ENCODE peak calls at places on chromosome 5, in five cellular contexts. M, I, B, S and Z are unnamed samples.

GRCh38 chr5:143066556-143067281 is 296.5 kb downstream of the ARHGAP26 start:
- DNase-seq in S (peak), M (no peak), B (peak), I (no peak), Z (no peak)

GRCh38 chr5:172556971-172557461 is 84.0 kb upstream of the NEURL1B start:
- DNase-seq in M (peak), I (no peak), B (no peak), S (peak), Z (peak)

GRCh38 chr5:78411596-78411995 is 51.2 kb downstream of the SCAMP1 start:
- DNase-seq in I (no peak), S (no peak), M (no peak), B (no peak), Z (no peak)

GRCh38 chr5:28743362-28743761 is 1705.0 kb upstream of the CDH9 start:
- DNase-seq in M (peak), S (no peak), B (no peak), I (no peak), Z (peak)

GRCh38 chr5:141003791-141004601 is 37.7 kb downstream of the PCDHAC2 start:
- DNase-seq in M (peak), I (no peak), B (no peak), S (peak), Z (no peak)

GRCh38 chr5:37619353-37619752 is 220.5 kb downstream of the GDNF start:
- DNase-seq in B (no peak), S (no peak), I (peak), M (peak), Z (peak)

GRCh38 chr5:77560677-77561263 is 68.7 kb upstream of the WDR41 start:
- DNase-seq in B (no peak), S (no peak), I (peak), M (peak), Z (peak)

GRCh38 chr5:65730910-65731309 is 8.9 kb downstream of the NLN start:
- DNase-seq in B (no peak), S (no peak), M (no peak), I (no peak), Z (no peak)

GRCh38 chr5:68378204-68378830 is 162.8 kb downstream of the PIK3R1 start:
- DNase-seq in M (no peak), B (no peak), I (no peak), S (no peak), Z (no peak)

GRCh38 chr5:87836696-87837095 is 424.0 kb upstream of the CCNH start:
- DNase-seq in I (no peak), B (no peak), M (no peak), S (no peak), Z (no peak)

GRCh38 chr5:108707145-108707544 is 40.6 kb upstream of the FER start:
- DNase-seq in M (no peak), B (no peak), S (no peak), I (no peak), Z (no peak)

GRCh38 chr5:1468247-1468612 is 23.0 kb upstream of the SLC6A3 start:
- DNase-seq in B (no peak), M (no peak), I (no peak), S (no peak), Z (peak)

GRCh38 chr5:93598141-93598996 is 15.3 kb downstream of the NR2F1 start:
- DNase-seq in I (no peak), S (no peak), M (peak), B (no peak), Z (peak)

GRCh38 chr5:116778015-116778414 is 203.4 kb upstream of the SEMA6A start:
- DNase-seq in B (no peak), M (no peak), S (no peak), I (no peak), Z (peak)

GRCh38 chr5:58751222-58751621 is 168.3 kb downstream of the RAB3C start:
- DNase-seq in I (peak), B (no peak), S (no peak), M (peak), Z (peak)

GRCh38 chr5:139717221-139717620 is 69.1 kb downstream of the CXXC5 start:
- DNase-seq in B (no peak), M (no peak), S (no peak), I (no peak), Z (no peak)